ENCODE peak calls at places on chromosomes 7 and 10, in six cellular contexts. U, V, G, F, Z and E are unnamed samples.

GRCh38 chr7:131606346-131607290 is 50.2 kb upstream of the PODXL start:
- DNase-seq in U (peak; percentile 50), V (no peak), G (no peak), F (no peak), Z (no peak), E (peak; percentile 48)

GRCh38 chr7:34044734-34045353 is 139.5 kb downstream of the BMPER start:
- DNase-seq in U (no peak), V (no peak), G (no peak), F (no peak), Z (no peak), E (no peak)

GRCh38 chr7:112211348-112211907 is 4.9 kb downstream of the ZNF277 start:
- DNase-seq in U (no peak), V (no peak), G (no peak), F (peak; percentile 59), Z (no peak), E (no peak)

GRCh38 chr10:35925511-35925910 is 283.4 kb upstream of the FZD8 start:
- DNase-seq in U (peak; percentile 4), V (no peak), G (peak; percentile 41), F (no peak), Z (no peak), E (no peak)

GRCh38 chr7:104093127-104093526 is 103.7 kb upstream of the RELN start:
- DNase-seq in U (no peak), V (no peak), G (no peak), F (no peak), Z (no peak), E (no peak)

GRCh38 chr7:87984088-87984487 is 50.0 kb downstream of the ADAM22 start:
- DNase-seq in U (no peak), V (no peak), G (no peak), F (no peak), Z (no peak), E (no peak)

GRCh38 chr10:3774814-3775670 is 10.0 kb downstream of the KLF6 start:
- DNase-seq in U (peak; percentile 23), V (no peak), G (peak; percentile 90), F (peak; percentile 74), Z (no peak), E (no peak)

GRCh38 chr7:95578299-95578855 is 17.9 kb downstream of the PDK4 start:
- DNase-seq in U (peak; percentile 93), V (peak; percentile 98), G (no peak), F (no peak), Z (no peak), E (no peak)

GRCh38 chr10:74738985-74739567 is 87.3 kb upstream of the KAT6B start:
- DNase-seq in U (no peak), V (no peak), G (peak; percentile 62), F (peak; percentile 17), Z (no peak), E (no peak)

GRCh38 chr10:68231916-68232315 is at the start of gene ATOH7:
- DNase-seq in U (peak; percentile 56), V (no peak), G (no peak), F (no peak), Z (no peak), E (peak; percentile 13)

GRCh38 chr7:151782598-151783448 is 94.1 kb downstream of the PRKAG2 start:
- DNase-seq in U (peak; percentile 80), V (peak; percentile 23), G (peak; percentile 66), F (peak; percentile 70), Z (peak; percentile 95), E (no peak)

GRCh38 chr7:158107806-158108205 is 479.8 kb downstream of the PTPRN2 start:
- DNase-seq in U (no peak), V (peak; percentile 70), G (no peak), F (no peak), Z (no peak), E (peak; percentile 86)

GRCh38 chr7:34539003-34539402 is 119.0 kb upstream of the NPSR1 start:
- DNase-seq in U (no peak), V (no peak), G (no peak), F (no peak), Z (no peak), E (no peak)

GRCh38 chr10:100733319-100733718 is 12.1 kb upstream of the PAX2 start:
- DNase-seq in U (no peak), V (no peak), G (no peak), F (no peak), Z (peak; percentile 21), E (no peak)

GRCh38 chr7:130272456-130273080 is 5.9 kb downstream of the CPA2 start:
- DNase-seq in U (peak; percentile 99), V (peak; percentile 91), G (no peak), F (no peak), Z (no peak), E (peak; percentile 93)

GRCh38 chr7:95986136-95986535 is 213.8 kb downstream of the DYNC1I1 start:
- DNase-seq in U (no peak), V (no peak), G (no peak), F (no peak), Z (no peak), E (no peak)

GRCh38 chr10:114306116-114306973 is 67.3 kb downstream of the VWA2 start:
- DNase-seq in U (no peak), V (no peak), G (no peak), F (peak; percentile 78), Z (peak; percentile 66), E (no peak)

GRCh38 chr10:6507311-6507710 is 72.8 kb downstream of the PRKCQ start:
- DNase-seq in U (no peak), V (no peak), G (no peak), F (no peak), Z (no peak), E (no peak)

GRCh38 chr10:126302831-126303230 is 85.4 kb downstream of the ADAM12 start:
- DNase-seq in U (peak; percentile 3), V (no peak), G (no peak), F (peak; percentile 6), Z (no peak), E (peak; percentile 14)

GRCh38 chr10:131043039-131043691 is 268.4 kb downstream of the TCERG1L start:
- DNase-seq in U (peak; percentile 11), V (peak; percentile 63), G (no peak), F (no peak), Z (peak; percentile 43), E (peak; percentile 33)

GRCh38 chr10:82397859-82398258 is 522.9 kb downstream of the NRG3 start:
- DNase-seq in U (peak; percentile 55), V (no peak), G (no peak), F (no peak), Z (no peak), E (no peak)

GRCh38 chr7:1403844-1404404 is 55.3 kb downstream of the MICALL2 start:
- DNase-seq in U (peak; percentile 90), V (peak; percentile 89), G (peak; percentile 78), F (peak; percentile 65), Z (no peak), E (peak; percentile 62)

GRCh38 chr10:77614778-77615625 is 22.6 kb downstream of the KCNMA1 start:
- DNase-seq in U (peak; percentile 6), V (no peak), G (no peak), F (no peak), Z (no peak), E (no peak)

GRCh38 chr7:158973440-158973839 is 117.1 kb downstream of the DYNC2I1 start:
- DNase-seq in U (no peak), V (no peak), G (peak; percentile 31), F (peak; percentile 33), Z (no peak), E (no peak)